ENCODE peak calls at places on chromosomes 1 and 21, in nine cellular contexts. B, P, V, Y, L, J, D, T and R are unnamed samples. For H3K4me1 and H3K9me3, the result is how much of the 10 kb centered on the place peaks cover.

GRCh38 chr1:55378582-55378981 is 163.4 kb upstream of the USP24 start:
- DNase-seq in B (no peak), P (no peak), V (peak), Y (peak), L (no peak), J (peak), D (peak), T (peak), R (peak)

GRCh38 chr1:224528900-224529299 is 87.2 kb upstream of the CNIH3 start:
- DNase-seq in B (no peak), P (peak), V (peak), Y (no peak), L (no peak), J (no peak), D (no peak), T (peak), R (no peak)

GRCh38 chr1:220796530-220796929 is 9.8 kb downstream of the MTARC1 start:
- DNase-seq in B (no peak), P (no peak), V (no peak), Y (no peak), L (no peak), J (no peak), D (no peak), T (no peak), R (no peak)

GRCh38 chr21:42108554-42108885 is 37.4 kb downstream of the UMODL1 start:
- DNase-seq in B (no peak), P (no peak), V (no peak), Y (no peak), L (no peak), J (no peak), D (peak), T (no peak), R (no peak)

GRCh38 chr1:98157524-98158293 is 236.9 kb upstream of the DPYD start:
- DNase-seq in B (no peak), P (no peak), V (peak), Y (no peak), L (no peak), J (no peak), D (no peak), T (no peak), R (no peak)

GRCh38 chr1:37498872-37499617 is 15.5 kb downstream of the MEAF6 start:
- DNase-seq in B (no peak), P (no peak), V (peak), Y (peak), L (no peak), J (no peak), D (peak), T (peak), R (no peak)

GRCh38 chr1:9900142-9901043 is 9.7 kb downstream of the CTNNBIP1 start:
- DNase-seq in B (no peak), P (no peak), V (no peak), Y (peak), L (peak), J (no peak), D (peak), T (no peak), R (no peak)

GRCh38 chr1:156368889-156369684 is at the start of gene RHBG:
- DNase-seq in B (peak), P (no peak), V (peak), Y (peak), L (peak), J (no peak), D (peak), T (peak), R (no peak)

GRCh38 chr1:77468556-77468955 is 186.7 kb downstream of the AK5 start:
- DNase-seq in B (no peak), P (no peak), V (no peak), Y (no peak), L (no peak), J (no peak), D (no peak), T (no peak), R (no peak)

DNA sequence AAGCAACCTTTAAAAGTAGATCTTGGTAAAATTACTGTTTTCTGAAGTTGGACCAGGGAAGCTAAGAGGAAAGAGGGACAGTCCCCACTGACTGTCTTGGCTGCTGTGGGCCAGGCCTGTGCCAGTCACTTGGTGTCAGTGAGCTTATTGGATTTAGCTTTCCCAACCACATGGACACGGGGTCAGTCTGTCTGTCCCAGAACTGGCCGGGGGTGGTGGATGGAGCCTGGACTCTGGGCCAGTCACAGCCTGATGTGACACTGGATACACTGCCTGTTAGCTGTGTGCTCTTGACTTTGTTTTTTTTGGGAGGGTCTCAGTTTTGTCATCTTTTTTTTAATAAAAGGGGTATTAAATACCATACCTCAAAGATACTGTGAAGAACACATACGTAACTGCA is 96.7 kb downstream of the GALNT2 start:
- DNase-seq in B (no peak), P (no peak), V (no peak), Y (peak), L (no peak), J (no peak), D (no peak), T (no peak), R (no peak)
- H3K4me1 ChIP-seq in B (under half), P (under half), V (under half), Y (under half), L (half or more), J (under half), D (under half), T (under half), R (under half)

GRCh38 chr1:47431534-47431933 is 6.3 kb upstream of the FOXD2 start:
- DNase-seq in B (no peak), P (no peak), V (peak), Y (no peak), L (no peak), J (no peak), D (no peak), T (no peak), R (no peak)

GRCh38 chr1:47433453-47434050 is 4.3 kb upstream of the FOXD2 start:
- DNase-seq in B (no peak), P (no peak), V (no peak), Y (no peak), L (no peak), J (no peak), D (no peak), T (no peak), R (no peak)

GRCh38 chr1:47434051-47434842 is 3.6 kb upstream of the FOXD2 start:
- DNase-seq in B (peak), P (no peak), V (peak), Y (peak), L (peak), J (no peak), D (peak), T (peak), R (no peak)

GRCh38 chr1:47433037-47433421 is 4.8 kb upstream of the FOXD2 start:
- DNase-seq in B (no peak), P (no peak), V (no peak), Y (no peak), L (no peak), J (no peak), D (no peak), T (no peak), R (no peak)

DNA sequence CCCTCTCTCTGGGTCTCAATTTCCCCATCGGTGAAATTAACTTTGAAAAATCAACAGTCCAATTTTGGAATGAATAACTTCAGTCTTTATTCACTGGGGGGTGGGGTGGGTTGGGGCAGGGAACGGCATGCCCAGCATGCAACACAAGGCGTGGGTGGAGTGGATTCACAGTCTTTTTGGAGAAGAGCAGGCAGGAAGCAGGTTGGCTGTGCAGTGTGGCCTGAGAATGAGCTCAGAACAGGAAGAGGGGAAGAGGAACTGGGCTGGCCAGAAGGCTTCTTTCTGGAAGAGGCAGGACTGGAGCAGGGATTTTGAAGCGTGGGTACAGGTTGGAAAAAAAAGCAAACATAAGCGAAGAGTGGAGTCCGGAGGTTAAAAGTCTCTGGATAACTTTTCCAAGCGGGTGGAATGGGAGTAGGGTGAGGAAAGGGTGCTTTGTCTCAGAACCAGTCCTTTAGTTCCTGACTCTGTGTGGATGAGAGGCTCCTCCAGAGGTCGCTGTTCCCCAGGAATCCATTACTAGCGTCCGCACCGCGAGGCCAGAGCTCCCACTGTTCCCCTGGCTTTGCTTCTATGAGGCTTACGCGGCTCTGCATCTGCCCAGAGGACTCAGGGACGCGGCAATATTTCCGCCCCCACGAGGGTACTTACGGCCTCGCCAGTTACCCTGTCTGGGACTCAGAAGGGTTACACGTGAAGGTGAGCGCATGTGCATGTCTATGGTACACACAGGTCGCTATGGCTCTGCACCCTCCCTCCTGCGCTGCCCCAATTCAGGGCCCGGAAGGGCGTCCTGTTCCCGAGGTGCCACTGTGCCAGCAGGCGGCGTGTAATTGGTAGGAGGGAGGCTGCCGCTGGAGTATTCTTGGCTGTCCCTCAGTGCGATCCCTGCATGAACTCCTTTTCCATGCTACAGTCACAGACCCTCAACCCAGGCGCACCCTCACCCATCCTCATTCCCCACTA is 5.5 kb upstream of the FOXD2 start:
- DNase-seq in B (peak), P (peak), V (peak), Y (peak), L (peak), J (no peak), D (peak), T (peak), R (no peak)
- H3K4me3 ChIP-seq in B (no peak), P (no peak), V (no peak), Y (no peak), L (peak), J (no peak), D (no peak), T (no peak), R (peak)

GRCh38 chr1:168520832-168521231 is 23.0 kb downstream of the XCL2 start:
- DNase-seq in B (no peak), P (no peak), V (no peak), Y (no peak), L (no peak), J (no peak), D (no peak), T (no peak), R (no peak)
- H3K9me3 ChIP-seq in B (under half), P (under half), V (under half), Y (under half), L (under half), J (under half), D (under half), T (under half), R (under half)

GRCh38 chr1:160637065-160637464 is 9.8 kb downstream of the SLAMF1 start:
- DNase-seq in B (no peak), P (no peak), V (no peak), Y (no peak), L (no peak), J (no peak), D (no peak), T (no peak), R (no peak)

GRCh38 chr1:160637821-160638539 is 8.9 kb downstream of the SLAMF1 start:
- DNase-seq in B (no peak), P (no peak), V (no peak), Y (no peak), L (no peak), J (no peak), D (no peak), T (no peak), R (no peak)

GRCh38 chr1:160639652-160640051 is 7.2 kb downstream of the SLAMF1 start:
- DNase-seq in B (no peak), P (no peak), V (no peak), Y (no peak), L (no peak), J (no peak), D (no peak), T (no peak), R (no peak)

GRCh38 chr1:160638926-160639325 is 7.9 kb downstream of the SLAMF1 start:
- DNase-seq in B (no peak), P (no peak), V (no peak), Y (no peak), L (no peak), J (no peak), D (no peak), T (no peak), R (no peak)

GRCh38 chr1:160638540-160638857 is 8.3 kb downstream of the SLAMF1 start:
- DNase-seq in B (no peak), P (no peak), V (no peak), Y (no peak), L (no peak), J (no peak), D (no peak), T (no peak), R (no peak)
- H3K4me1 ChIP-seq in B (under half), P (under half), V (under half), Y (under half), L (under half), J (under half), D (under half), T (under half), R (under half)

GRCh38 chr1:23825076-23825761 is at the start of gene HMGCL:
- DNase-seq in B (peak), P (peak), V (peak), Y (peak), L (peak), J (no peak), D (peak), T (peak), R (no peak)

GRCh38 chr1:23827717-23828116 is 2.5 kb upstream of the HMGCL start:
- DNase-seq in B (no peak), P (no peak), V (no peak), Y (no peak), L (no peak), J (no peak), D (no peak), T (no peak), R (no peak)

GRCh38 chr1:23824711-23825075 is 536 bp downstream of the HMGCL start:
- DNase-seq in B (no peak), P (no peak), V (no peak), Y (no peak), L (no peak), J (no peak), D (no peak), T (no peak), R (no peak)

GRCh38 chr1:23823767-23824166 is 1.5 kb downstream of the HMGCL start:
- DNase-seq in B (no peak), P (no peak), V (no peak), Y (no peak), L (no peak), J (no peak), D (no peak), T (no peak), R (no peak)

GRCh38 chr1:23825762-23826522 is 713 bp upstream of the HMGCL start:
- DNase-seq in B (no peak), P (no peak), V (no peak), Y (no peak), L (no peak), J (no peak), D (no peak), T (no peak), R (no peak)
- H3K4me3 ChIP-seq in B (peak), P (peak), V (peak), Y (peak), L (peak), J (peak), D (peak), T (peak), R (no peak)

GRCh38 chr1:247741756-247742155 is 3.3 kb downstream of the OR14K1 start:
- DNase-seq in B (no peak), P (no peak), V (no peak), Y (no peak), L (no peak), J (no peak), D (no peak), T (peak), R (no peak)

GRCh38 chr1:247749870-247750269 is 1.9 kb upstream of the OR14A2 start:
- DNase-seq in B (no peak), P (no peak), V (no peak), Y (no peak), L (no peak), J (no peak), D (no peak), T (no peak), R (no peak)

GRCh38 chr1:247748041-247748440 is at the start of gene OR14A2:
- DNase-seq in B (no peak), P (no peak), V (no peak), Y (no peak), L (no peak), J (no peak), D (no peak), T (no peak), R (no peak)

GRCh38 chr1:247747616-247748015 is 325 bp downstream of the OR14A2 start:
- DNase-seq in B (no peak), P (no peak), V (no peak), Y (no peak), L (no peak), J (no peak), D (no peak), T (peak), R (no peak)

GRCh38 chr1:247746391-247746935 is 1.5 kb downstream of the OR14A2 start:
- DNase-seq in B (no peak), P (no peak), V (no peak), Y (no peak), L (no peak), J (no peak), D (no peak), T (peak), R (no peak)
- H3K9me3 ChIP-seq in B (under half), P (under half), V (under half), Y (under half), L (under half), J (under half), D (under half), T (under half), R (under half)

DNA sequence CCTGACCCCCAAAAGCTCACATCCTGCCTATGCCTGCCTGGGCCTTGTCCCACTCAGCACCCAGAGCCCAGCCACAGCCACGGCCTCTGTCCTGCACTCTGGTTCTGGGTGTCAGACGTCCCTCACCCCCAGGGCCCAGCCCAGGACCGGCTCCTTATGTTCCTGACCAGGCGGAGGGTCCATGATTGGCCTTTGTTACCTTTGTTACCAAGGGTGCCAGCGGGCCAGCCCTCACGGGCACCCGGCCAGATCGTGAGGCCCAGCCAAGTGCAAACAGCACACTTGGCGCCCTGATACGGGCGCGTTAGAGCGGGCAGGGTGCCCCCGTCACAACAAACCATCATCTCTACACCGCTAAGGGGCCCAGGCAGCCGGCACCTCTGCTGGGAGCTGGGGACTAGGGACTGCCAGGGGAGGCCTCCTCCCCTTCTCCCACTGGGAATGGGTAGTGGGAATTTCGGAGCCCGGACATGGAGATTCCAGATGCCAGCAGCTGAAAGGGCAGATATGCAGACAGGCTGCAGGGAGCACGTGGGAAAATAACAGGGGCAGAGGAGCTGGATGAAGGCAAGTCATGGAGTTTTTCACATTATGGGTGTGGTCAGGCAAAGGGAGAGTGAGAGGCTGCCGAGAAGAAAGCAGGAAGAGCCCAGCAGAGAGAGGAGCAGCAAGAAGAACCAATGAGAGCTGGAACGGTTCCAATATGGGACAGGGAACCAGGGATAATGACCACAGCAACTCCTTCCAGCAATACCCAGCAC is 22.1 kb downstream of the HSPG2 start:
- DNase-seq in B (no peak), P (no peak), V (peak), Y (no peak), L (peak), J (no peak), D (peak), T (no peak), R (no peak)
- H3K4me1 ChIP-seq in B (under half), P (half or more), V (under half), Y (half or more), L (half or more), J (half or more), D (under half), T (under half), R (under half)

GRCh38 chr1:89198500-89199072 is at the start of gene GBP4:
- DNase-seq in B (peak), P (no peak), V (peak), Y (peak), L (peak), J (no peak), D (peak), T (peak), R (no peak)

GRCh38 chr1:89198081-89198480 is 661 bp downstream of the GBP4 start:
- DNase-seq in B (peak), P (no peak), V (no peak), Y (no peak), L (no peak), J (no peak), D (no peak), T (peak), R (no peak)

GRCh38 chr1:89200668-89201488 is 2.1 kb upstream of the GBP4 start:
- DNase-seq in B (no peak), P (no peak), V (no peak), Y (no peak), L (no peak), J (no peak), D (no peak), T (no peak), R (no peak)

GRCh38 chr1:89201489-89201794 is 2.7 kb upstream of the GBP4 start:
- DNase-seq in B (no peak), P (no peak), V (no peak), Y (no peak), L (no peak), J (no peak), D (no peak), T (no peak), R (no peak)

GRCh38 chr1:89199515-89199914 is 773 bp upstream of the GBP4 start:
- DNase-seq in B (no peak), P (no peak), V (no peak), Y (no peak), L (no peak), J (no peak), D (no peak), T (no peak), R (no peak)
- H3K4me3 ChIP-seq in B (peak), P (no peak), V (no peak), Y (no peak), L (peak), J (no peak), D (no peak), T (no peak), R (no peak)

GRCh38 chr1:247948558-247948957 is at the start of gene OR2L8:
- DNase-seq in B (no peak), P (no peak), V (no peak), Y (no peak), L (no peak), J (no peak), D (no peak), T (no peak), R (no peak)
- H3K9me3 ChIP-seq in B (under half), P (under half), V (under half), Y (under half), L (under half), J (under half), D (under half), T (under half), R (under half)